ENCODE peak calls at places on chromosomes 12 and 14, in four cellular contexts. M is K562, C is GM12878, W is HepG2. S is an unnamed sample.
A peak's percentile ranks its signal among the peaks of the same experiment; 100 is the strongest.

GRCh38 chr12:124332068-124332672 is 37.3 kb downstream of the RFLNA start:
- DNase-seq in M (peak; percentile 55), C (no peak), W (no peak), S (peak; percentile 59)

GRCh38 chr14:21267886-21268611 is 1.2 kb downstream of the HNRNPC start:
- DNase-seq in M (no peak), C (no peak), W (no peak), S (no peak)

GRCh38 chr12:132275110-132275531 is 54.3 kb downstream of the GALNT9 start:
- DNase-seq in M (peak; percentile 56), C (no peak), W (peak; percentile 16), S (peak; percentile 66)

GRCh38 chr14:90536511-90537191 is 139.8 kb downstream of the CALM1 start:
- DNase-seq in M (no peak), C (no peak), W (no peak), S (no peak)

GRCh38 chr12:105077435-105077834 is 6.8 kb downstream of the ALDH1L2 start:
- DNase-seq in M (no peak), C (no peak), W (no peak), S (no peak)

GRCh38 chr14:20905661-20906060 is 14.5 kb downstream of the RNASE3 start:
- DNase-seq in M (no peak), C (no peak), W (no peak), S (no peak)

GRCh38 chr14:69424139-69424923 is 25.8 kb downstream of the SLC39A9 start:
- DNase-seq in M (no peak), C (no peak), W (peak; percentile 67), S (no peak)

GRCh38 chr12:68773582-68773981 is 27.6 kb downstream of the SLC35E3 start:
- DNase-seq in M (no peak), C (no peak), W (no peak), S (no peak)

GRCh38 chr12:4987076-4987775 is 56.5 kb upstream of the KCNA5 start:
- DNase-seq in M (no peak), C (no peak), W (no peak), S (no peak)

GRCh38 chr12:13103391-13104033 is at the start of gene GSG1:
- DNase-seq in M (no peak), C (no peak), W (no peak), S (no peak)

GRCh38 chr12:109753054-109753401 is 39.4 kb downstream of the FAM222A start:
- DNase-seq in M (no peak), C (no peak), W (no peak), S (peak; percentile 3)

GRCh38 chr12:6764011-6764828 is 1.9 kb upstream of the PTMS start:
- DNase-seq in M (peak; percentile 87), C (peak; percentile 98), W (peak; percentile 95), S (peak; percentile 96)

GRCh38 chr12:125050868-125051267 is 14.4 kb upstream of the AACS start:
- DNase-seq in M (no peak), C (no peak), W (no peak), S (no peak)

GRCh38 chr14:77838756-77839565 is 39.1 kb downstream of the ADCK1 start:
- DNase-seq in M (no peak), C (no peak), W (no peak), S (no peak)

GRCh38 chr14:100333311-100333710 is 10.2 kb downstream of the SLC25A47 start:
- DNase-seq in M (no peak), C (no peak), W (no peak), S (no peak)

GRCh38 chr14:91898256-91898843 is 31.0 kb upstream of the TC2N start:
- DNase-seq in M (no peak), C (no peak), W (peak; percentile 66), S (no peak)

GRCh38 chr14:64703393-64704144 is 655 bp upstream of the PLEKHG3 start:
- DNase-seq in M (no peak), C (no peak), W (no peak), S (no peak)

GRCh38 chr14:40204441-40205175 is 772.4 kb upstream of the FBXO33 start:
- DNase-seq in M (no peak), C (no peak), W (peak; percentile 17), S (peak; percentile 52)

GRCh38 chr14:44846232-44846824 is 115.4 kb downstream of the KLHL28 start:
- DNase-seq in M (peak; percentile 20), C (peak; percentile 27), W (peak; percentile 27), S (no peak)

GRCh38 chr12:39145175-39145999 is 240.0 kb upstream of the CPNE8 start:
- DNase-seq in M (peak; percentile 9), C (no peak), W (no peak), S (peak; percentile 92)

GRCh38 chr12:65510584-65511050 is 232.1 kb downstream of the MSRB3 start:
- DNase-seq in M (no peak), C (no peak), W (peak; percentile 88), S (peak; percentile 59)

GRCh38 chr12:56510786-56511185 is 10.8 kb upstream of the RBMS2 start:
- DNase-seq in M (no peak), C (no peak), W (no peak), S (no peak)

GRCh38 chr12:124007356-124007755 is 34.3 kb downstream of the ZNF664 start:
- DNase-seq in M (no peak), C (no peak), W (no peak), S (no peak)

GRCh38 chr12:89706551-89707348 is 1.9 kb downstream of the ATP2B1 start:
- DNase-seq in M (no peak), C (no peak), W (no peak), S (no peak)

GRCh38 chr14:54728700-54729527 is 162.0 kb downstream of the SAMD4A start:
- DNase-seq in M (no peak), C (no peak), W (no peak), S (no peak)

GRCh38 chr14:80956922-80957321 is 1.5 kb downstream of the TSHR start:
- DNase-seq in M (no peak), C (no peak), W (no peak), S (no peak)

GRCh38 chr14:21095430-21096205 is 2.8 kb downstream of the ZNF219 start:
- DNase-seq in M (no peak), C (no peak), W (no peak), S (no peak)

GRCh38 chr12:130729344-130729743 is 13.2 kb upstream of the RIMBP2 start:
- DNase-seq in M (no peak), C (no peak), W (no peak), S (no peak)

GRCh38 chr14:59427653-59428578 is 37.3 kb downstream of the GPR135 start:
- DNase-seq in M (no peak), C (no peak), W (no peak), S (no peak)

GRCh38 chr12:90120627-90121026 is 412.0 kb upstream of the ATP2B1 start:
- DNase-seq in M (no peak), C (no peak), W (no peak), S (no peak)

GRCh38 chr12:94027561-94027960 is 120.8 kb upstream of the PLXNC1 start:
- DNase-seq in M (no peak), C (no peak), W (no peak), S (no peak)

GRCh38 chr14:54599932-54600331 is 33.0 kb downstream of the SAMD4A start:
- DNase-seq in M (no peak), C (no peak), W (no peak), S (no peak)

GRCh38 chr12:6038160-6038559 is 86.3 kb downstream of the VWF start:
- DNase-seq in M (peak; percentile 72), C (no peak), W (peak; percentile 83), S (peak; percentile 84)

GRCh38 chr14:78022059-78022458 is 148.1 kb upstream of the NRXN3 start:
- DNase-seq in M (peak; percentile 66), C (peak; percentile 25), W (peak; percentile 54), S (peak; percentile 89)

GRCh38 chr14:61107896-61108295 is 126.9 kb downstream of the SLC38A6 start:
- DNase-seq in M (no peak), C (no peak), W (no peak), S (no peak)

GRCh38 chr12:108307006-108307405 is 32.1 kb downstream of the CMKLR1 start:
- DNase-seq in M (no peak), C (no peak), W (no peak), S (no peak)

DNA sequence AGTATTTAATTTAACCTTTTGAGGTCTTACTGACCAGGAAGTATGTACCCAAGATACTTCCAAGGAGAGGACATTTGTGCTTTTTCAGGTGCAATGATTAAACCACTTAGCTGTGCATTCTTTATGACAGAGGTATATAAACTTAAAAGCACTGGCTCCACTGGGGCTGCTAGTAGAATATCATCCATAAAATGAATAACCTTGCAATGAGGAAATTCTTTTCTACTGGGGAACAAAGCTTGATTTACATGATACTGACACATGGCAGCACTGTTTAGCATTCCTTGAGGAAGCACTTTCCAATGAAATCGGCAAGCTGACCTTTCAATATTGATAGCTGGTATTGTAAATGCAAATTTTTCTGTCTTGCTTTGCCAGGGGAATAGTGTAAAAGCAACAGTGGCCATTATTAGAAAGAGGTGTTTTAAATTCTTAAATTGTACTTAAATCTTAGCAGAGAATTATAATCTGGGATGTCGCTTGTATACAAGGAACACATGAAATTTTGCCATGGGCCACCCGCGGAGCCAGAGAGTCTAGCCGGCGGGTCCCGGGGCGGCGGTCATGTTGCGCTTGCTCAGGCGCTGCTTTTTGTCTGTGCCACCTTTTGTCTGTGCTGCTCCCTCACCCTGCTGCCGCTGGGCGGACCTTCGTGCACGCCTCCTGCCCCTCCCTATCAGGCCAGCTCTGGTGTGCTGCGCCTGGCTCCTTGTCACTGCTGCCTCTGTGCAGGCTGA is 20.9 kb upstream of the BLTP3B start:
- DNase-seq in M (peak; percentile 54), C (no peak), W (no peak), S (peak; percentile 86)
- TF ChIP-seq CREM in M (peak; percentile 26), C (no peak), W (no peak), S (no peak)

DNA sequence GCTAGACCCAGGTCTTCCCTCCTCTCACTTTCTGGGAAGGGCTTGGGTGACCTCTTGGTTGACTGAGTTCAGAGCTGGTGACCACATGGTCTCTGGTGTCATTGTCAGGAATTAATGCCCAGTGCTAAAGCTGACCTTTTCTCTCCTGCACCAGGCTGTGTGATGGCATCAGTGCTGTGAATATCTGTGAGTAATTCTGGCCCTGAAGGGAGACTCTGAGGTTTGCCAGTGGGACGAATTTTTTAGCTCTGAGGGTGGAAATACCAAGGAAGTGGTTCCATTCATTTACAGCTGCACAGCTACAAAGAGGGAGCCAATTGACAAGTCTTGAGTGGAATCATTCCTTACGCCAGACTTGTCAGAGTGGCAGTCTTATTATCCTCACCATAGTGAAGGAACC is 6.2 kb upstream of the KRT86 start:
- DNase-seq in M (no peak), C (no peak), W (no peak), S (no peak)
- TF ChIP-seq ATF3 in M (no peak), C (no peak), W (no peak), S (no peak)

GRCh38 chr12:49198431-49199155 is 9.7 kb upstream of the TUBA1A start:
- DNase-seq in M (no peak), C (no peak), W (no peak), S (peak; percentile 24)
- TF ChIP-seq CREM in M (no peak), C (no peak), W (no peak), S (no peak)

GRCh38 chr14:105582639-105583038 is 56.3 kb downstream of the TMEM121 start:
- DNase-seq in M (no peak), C (no peak), W (peak; percentile 9), S (no peak)

GRCh38 chr14:105581551-105582341 is 55.4 kb downstream of the TMEM121 start:
- DNase-seq in M (no peak), C (peak; percentile 71), W (no peak), S (no peak)

GRCh38 chr14:105578070-105578469 is 51.7 kb downstream of the TMEM121 start:
- DNase-seq in M (no peak), C (no peak), W (no peak), S (no peak)

GRCh38 chr14:105576525-105577088 is 50.2 kb downstream of the TMEM121 start:
- DNase-seq in M (no peak), C (no peak), W (no peak), S (no peak)

GRCh38 chr14:105577339-105577861 is 51.0 kb downstream of the TMEM121 start:
- DNase-seq in M (no peak), C (no peak), W (no peak), S (no peak)
- TF ChIP-seq ATF3 in M (no peak), C (no peak), W (no peak), S (no peak)

S was measured in WTC11.